ENCODE peak calls at places on chromosomes 3 and 15, in four cellular contexts. Z is T-helper 2 cell, P is AG10803, X is NCI-H1417. F is an unnamed sample.

GRCh38 chr3:13217736-13218540 is 144.7 kb upstream of the IQSEC1 start:
- DNase-seq in X (no peak), P (peak), Z (no peak), F (no peak)

GRCh38 chr3:69791111-69791510 is 51.8 kb downstream of the MITF start:
- DNase-seq in P (peak), X (no peak), Z (no peak), F (no peak)

GRCh38 chr3:163391407-163392181 is 1686.7 kb downstream of the SI start:
- DNase-seq in X (no peak), Z (no peak), P (no peak), F (no peak)

GRCh38 chr3:100254168-100254777 is 6.5 kb upstream of the TBC1D23 start:
- DNase-seq in Z (no peak), P (peak), X (peak), F (peak)

GRCh38 chr15:65914371-65914770 is 45.1 kb downstream of the RAB11A start:
- DNase-seq in X (no peak), P (no peak), Z (no peak), F (no peak)

GRCh38 chr3:23865595-23866396 is 51.0 kb downstream of the NKIRAS1 start:
- DNase-seq in X (no peak), Z (no peak), P (no peak), F (no peak)

GRCh38 chr3:121834079-121834730 is 655 bp downstream of the IQCB1 start:
- DNase-seq in Z (no peak), X (no peak), P (no peak), F (no peak)

GRCh38 chr15:29668120-29668602 is 154.1 kb downstream of the TJP1 start:
- DNase-seq in X (no peak), Z (no peak), P (peak), F (peak)

GRCh38 chr3:116256843-116257485 is 188.3 kb downstream of the LSAMP start:
- DNase-seq in P (peak), X (no peak), Z (no peak), F (no peak)

GRCh38 chr15:85579957-85580694 is 199.7 kb downstream of the AKAP13 start:
- DNase-seq in X (no peak), P (peak), Z (no peak), F (no peak)

GRCh38 chr15:58247803-58248503 is 109.8 kb downstream of the AQP9 start:
- DNase-seq in X (no peak), P (peak), Z (no peak), F (no peak)

GRCh38 chr3:81308296-81308695 is 453.1 kb downstream of the GBE1 start:
- DNase-seq in X (no peak), Z (no peak), P (peak), F (no peak)

GRCh38 chr3:187403768-187404270 is 35.6 kb downstream of the RTP4 start:
- DNase-seq in Z (no peak), X (no peak), P (peak), F (no peak)

GRCh38 chr3:2523251-2523836 is 424.7 kb downstream of the CNTN4 start:
- DNase-seq in X (no peak), P (no peak), Z (no peak), F (no peak)

GRCh38 chr3:14439501-14440167 is 37.2 kb downstream of the SLC6A6 start:
- DNase-seq in P (no peak), Z (no peak), X (peak), F (peak)

GRCh38 chr15:89937365-89938355 is 24.9 kb upstream of the ARPIN start:
- DNase-seq in Z (no peak), P (no peak), X (no peak), F (no peak)

GRCh38 chr3:41224120-41224806 is 25.0 kb downstream of the CTNNB1 start:
- DNase-seq in Z (no peak), P (peak), X (no peak), F (no peak)

GRCh38 chr15:37135225-37135624 is 34.9 kb upstream of the MEIS2 start:
- DNase-seq in X (peak), Z (no peak), P (no peak), F (no peak)

GRCh38 chr15:96181873-96182301 is 148.6 kb upstream of the NR2F2 start:
- DNase-seq in Z (no peak), P (peak), X (no peak), F (no peak)

GRCh38 chr3:111895079-111895478 is 36.0 kb downstream of the PHLDB2 start:
- DNase-seq in P (peak), X (peak), Z (no peak), F (peak)

GRCh38 chr3:52359116-52359855 is 43.2 kb downstream of the DNAH1 start:
- DNase-seq in P (no peak), X (no peak), Z (no peak), F (no peak)

GRCh38 chr15:59556405-59556804 is 55.2 kb upstream of the GCNT3 start:
- DNase-seq in X (no peak), P (peak), Z (no peak), F (no peak)

GRCh38 chr3:52530918-52531635 is 2.6 kb downstream of the NT5DC2 start:
- DNase-seq in X (no peak), Z (no peak), P (no peak), F (no peak)

GRCh38 chr15:39127151-39127815 is 453.6 kb upstream of the THBS1 start:
- DNase-seq in P (peak), Z (no peak), X (no peak), F (no peak)

GRCh38 chr3:135633078-135633477 is 332.4 kb upstream of the PPP2R3A start:
- DNase-seq in P (no peak), Z (no peak), X (no peak), F (no peak)

GRCh38 chr15:67801142-67801541 is 24.2 kb upstream of the SKOR1 start:
- DNase-seq in P (no peak), X (no peak), Z (no peak), F (no peak)

GRCh38 chr15:41017051-41017735 is 63.9 kb downstream of the CHAC1 start:
- DNase-seq in P (peak), X (no peak), Z (no peak), F (no peak)

F was measured in NCI-H748 treated with DMSO at 0.1 percent for 48 hours.